ENCODE peak calls at places on chromosome 10, in ten cellular contexts. G, V, I, Z, M, K, P, Q, X and W are unnamed samples.

GRCh38 chr10:77116904-77117303 is 520.7 kb downstream of the KCNMA1 start:
- DNase-seq in G (no peak), V (no peak), I (no peak), Z (no peak), M (peak), K (no peak), P (no peak), Q (no peak), X (no peak), W (no peak)

GRCh38 chr10:52215745-52216361 is 98.2 kb upstream of the DKK1 start:
- DNase-seq in G (peak), V (peak), I (peak), Z (no peak), M (peak), K (peak), P (peak), Q (peak), X (no peak), W (no peak)

GRCh38 chr10:47027108-47027811 is 116.0 kb downstream of the PTPN20 start:
- DNase-seq in G (peak), V (no peak), I (no peak), Z (peak), M (no peak), K (no peak), P (peak), Q (no peak), X (no peak), W (peak)

GRCh38 chr10:3417096-3417495 is 244.5 kb upstream of the PITRM1 start:
- DNase-seq in G (no peak), V (no peak), I (no peak), Z (no peak), M (no peak), K (no peak), P (no peak), Q (no peak), X (no peak), W (no peak)

GRCh38 chr10:102796407-102797176 is 40.6 kb downstream of the CYP17A1 start:
- DNase-seq in G (peak), V (no peak), I (peak), Z (no peak), M (peak), K (no peak), P (peak), Q (no peak), X (peak), W (peak)

GRCh38 chr10:94065787-94066186 is 72.1 kb downstream of the PLCE1 start:
- DNase-seq in G (no peak), V (no peak), I (no peak), Z (no peak), M (no peak), K (no peak), P (no peak), Q (no peak), X (no peak), W (no peak)

GRCh38 chr10:54194768-54195167 is 606.3 kb downstream of the PCDH15 start:
- DNase-seq in G (no peak), V (no peak), I (peak), Z (no peak), M (no peak), K (no peak), P (no peak), Q (no peak), X (no peak), W (no peak)

GRCh38 chr10:13865758-13866491 is 279.2 kb downstream of the PRPF18 start:
- DNase-seq in G (no peak), V (no peak), I (no peak), Z (no peak), M (peak), K (peak), P (peak), Q (no peak), X (no peak), W (no peak)

GRCh38 chr10:109886788-109887155 is 36.5 kb downstream of the XPNPEP1 start:
- DNase-seq in G (no peak), V (no peak), I (no peak), Z (no peak), M (no peak), K (no peak), P (no peak), Q (no peak), X (no peak), W (no peak)

GRCh38 chr10:103676851-103677417 is 178.4 kb downstream of the SH3PXD2A start:
- DNase-seq in G (no peak), V (no peak), I (no peak), Z (no peak), M (peak), K (no peak), P (peak), Q (no peak), X (no peak), W (no peak)

GRCh38 chr10:3353235-3353634 is 180.7 kb upstream of the PITRM1 start:
- DNase-seq in G (no peak), V (no peak), I (no peak), Z (no peak), M (no peak), K (no peak), P (no peak), Q (no peak), X (no peak), W (no peak)

GRCh38 chr10:26540601-26541000 is 102.5 kb downstream of the APBB1IP start:
- DNase-seq in G (no peak), V (no peak), I (peak), Z (no peak), M (no peak), K (peak), P (no peak), Q (no peak), X (no peak), W (no peak)

GRCh38 chr10:12534824-12535223 is 185.5 kb downstream of the CAMK1D start:
- DNase-seq in G (no peak), V (no peak), I (no peak), Z (no peak), M (peak), K (no peak), P (no peak), Q (peak), X (no peak), W (no peak)

GRCh38 chr10:77165445-77166316 is 471.9 kb downstream of the KCNMA1 start:
- DNase-seq in G (peak), V (peak), I (peak), Z (peak), M (peak), K (peak), P (peak), Q (peak), X (no peak), W (no peak)

GRCh38 chr10:114544045-114544659 is 113.9 kb downstream of the ABLIM1 start:
- DNase-seq in G (no peak), V (no peak), I (peak), Z (no peak), M (no peak), K (no peak), P (no peak), Q (no peak), X (no peak), W (peak)

GRCh38 chr10:3775671-3776551 is 9.1 kb downstream of the KLF6 start:
- DNase-seq in G (no peak), V (no peak), I (no peak), Z (peak), M (peak), K (peak), P (no peak), Q (no peak), X (peak), W (no peak)

GRCh38 chr10:98041352-98042043 is 11.1 kb upstream of the CRTAC1 start:
- DNase-seq in G (peak), V (peak), I (peak), Z (peak), M (peak), K (peak), P (peak), Q (peak), X (no peak), W (no peak)

GRCh38 chr10:43076311-43076875 is 476 bp upstream of the RET start:
- DNase-seq in G (no peak), V (peak), I (no peak), Z (peak), M (no peak), K (peak), P (no peak), Q (peak), X (no peak), W (no peak)

GRCh38 chr10:2920638-2921037 is 146.7 kb upstream of the PFKP start:
- DNase-seq in G (no peak), V (no peak), I (no peak), Z (no peak), M (no peak), K (no peak), P (no peak), Q (no peak), X (no peak), W (no peak)

GRCh38 chr10:60155945-60156683 is 233.6 kb downstream of the ANK3 start:
- DNase-seq in G (peak), V (no peak), I (no peak), Z (no peak), M (no peak), K (no peak), P (peak), Q (no peak), X (no peak), W (no peak)

GRCh38 chr10:75399461-75400162 is 2.0 kb downstream of the ZNF503 start:
- DNase-seq in G (peak), V (peak), I (peak), Z (peak), M (peak), K (peak), P (peak), Q (peak), X (peak), W (no peak)

GRCh38 chr10:11682267-11682683 is 59.9 kb upstream of the ECHDC3 start:
- DNase-seq in G (no peak), V (no peak), I (no peak), Z (no peak), M (no peak), K (no peak), P (no peak), Q (no peak), X (no peak), W (no peak)

GRCh38 chr10:106957825-106958581 is 206.5 kb downstream of the SORCS1 start:
- DNase-seq in G (no peak), V (no peak), I (peak), Z (no peak), M (no peak), K (peak), P (no peak), Q (no peak), X (no peak), W (no peak)

GRCh38 chr10:98301664-98302319 is 33.8 kb upstream of the LOXL4 start:
- DNase-seq in G (no peak), V (no peak), I (no peak), Z (no peak), M (no peak), K (peak), P (no peak), Q (no peak), X (no peak), W (no peak)

GRCh38 chr10:69635428-69636272 is 5.6 kb downstream of the FAM241B start:
- DNase-seq in G (no peak), V (no peak), I (no peak), Z (no peak), M (no peak), K (no peak), P (no peak), Q (no peak), X (no peak), W (no peak)

GRCh38 chr10:49594594-49594993 is 15.5 kb upstream of the SLC18A3 start:
- DNase-seq in G (peak), V (peak), I (peak), Z (peak), M (peak), K (peak), P (no peak), Q (peak), X (no peak), W (no peak)

GRCh38 chr10:101032637-101033201 is 1.7 kb downstream of the SFXN3 start:
- DNase-seq in G (peak), V (no peak), I (no peak), Z (no peak), M (peak), K (no peak), P (peak), Q (peak), X (peak), W (no peak)

GRCh38 chr10:73857446-73857845 is 16.9 kb downstream of the CAMK2G start:
- DNase-seq in G (no peak), V (no peak), I (peak), Z (no peak), M (peak), K (no peak), P (no peak), Q (no peak), X (no peak), W (no peak)

GRCh38 chr10:122786269-122786668 is 59.4 kb downstream of the CUZD1 start:
- DNase-seq in G (no peak), V (peak), I (peak), Z (peak), M (peak), K (peak), P (no peak), Q (no peak), X (no peak), W (no peak)

GRCh38 chr10:77459905-77460304 is 177.7 kb downstream of the KCNMA1 start:
- DNase-seq in G (no peak), V (no peak), I (no peak), Z (no peak), M (no peak), K (no peak), P (no peak), Q (no peak), X (no peak), W (no peak)

GRCh38 chr10:79135790-79136189 is 67.0 kb downstream of the ZMIZ1 start:
- DNase-seq in G (no peak), V (no peak), I (no peak), Z (no peak), M (no peak), K (no peak), P (no peak), Q (no peak), X (no peak), W (no peak)

GRCh38 chr10:31157125-31157983 is 125.7 kb upstream of the ZNF438 start:
- DNase-seq in G (peak), V (no peak), I (no peak), Z (no peak), M (peak), K (no peak), P (peak), Q (no peak), X (no peak), W (no peak)

GRCh38 chr10:26699631-26700030 is 2.1 kb downstream of the PDSS1 start:
- DNase-seq in G (no peak), V (no peak), I (no peak), Z (no peak), M (no peak), K (no peak), P (no peak), Q (no peak), X (no peak), W (no peak)

GRCh38 chr10:104342941-104343411 is 4.7 kb upstream of the ITPRIP start:
- DNase-seq in G (no peak), V (no peak), I (no peak), Z (no peak), M (peak), K (no peak), P (no peak), Q (no peak), X (no peak), W (no peak)

GRCh38 chr10:31145986-31146385 is 114.3 kb upstream of the ZNF438 start:
- DNase-seq in G (no peak), V (no peak), I (no peak), Z (no peak), M (no peak), K (no peak), P (no peak), Q (no peak), X (no peak), W (no peak)

GRCh38 chr10:287814-288213 is 152.6 kb downstream of the ZMYND11 start:
- DNase-seq in G (no peak), V (no peak), I (no peak), Z (peak), M (no peak), K (peak), P (no peak), Q (no peak), X (no peak), W (no peak)

GRCh38 chr10:78706256-78706655 is 362.5 kb upstream of the ZMIZ1 start:
- DNase-seq in G (no peak), V (no peak), I (no peak), Z (no peak), M (peak), K (no peak), P (no peak), Q (no peak), X (no peak), W (no peak)

GRCh38 chr10:48251152-48251524 is 23.4 kb downstream of the FRMPD2 start:
- DNase-seq in G (no peak), V (no peak), I (no peak), Z (no peak), M (no peak), K (no peak), P (no peak), Q (no peak), X (no peak), W (no peak)

DNA sequence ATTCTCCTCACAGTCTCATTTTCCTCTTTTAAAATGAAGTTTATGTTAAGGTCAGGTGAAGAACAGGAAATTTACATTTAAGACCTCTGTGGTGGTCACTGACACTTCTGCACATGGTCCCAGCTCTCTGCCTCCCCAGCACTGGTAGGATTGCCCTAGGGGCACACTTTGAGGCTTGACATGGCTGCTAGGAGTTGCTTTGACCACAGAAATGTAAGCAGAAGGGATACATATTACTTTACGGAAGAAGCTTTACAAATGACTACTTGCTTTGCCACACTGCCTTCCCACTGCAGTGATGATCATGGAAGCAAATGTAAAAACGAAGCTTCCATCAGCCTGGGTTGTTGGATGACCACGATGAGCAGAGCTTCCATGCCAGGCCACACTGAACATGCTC is 53.1 kb upstream of the RSU1 start:
- DNase-seq in G (no peak), V (no peak), I (no peak), Z (no peak), M (no peak), K (no peak), P (no peak), Q (no peak), X (no peak), W (no peak)
- TF ChIP-seq CTCF in G (no peak), V (no peak), I (no peak), Z (no peak), M (no peak), K (no peak), P (no peak), Q (no peak), X (no peak), W (no peak)

GRCh38 chr10:44393834-44394547 is 9.1 kb upstream of the CXCL12 start:
- DNase-seq in G (no peak), V (no peak), I (no peak), Z (no peak), M (no peak), K (no peak), P (no peak), Q (no peak), X (no peak), W (no peak)

GRCh38 chr10:44395396-44395795 is 10.5 kb upstream of the CXCL12 start:
- DNase-seq in G (no peak), V (no peak), I (no peak), Z (no peak), M (no peak), K (no peak), P (no peak), Q (no peak), X (no peak), W (no peak)

GRCh38 chr10:44395902-44396670 is 11.2 kb upstream of the CXCL12 start:
- DNase-seq in G (no peak), V (no peak), I (no peak), Z (no peak), M (no peak), K (no peak), P (no peak), Q (no peak), X (no peak), W (no peak)

GRCh38 chr10:44393051-44393630 is 8.2 kb upstream of the CXCL12 start:
- DNase-seq in G (no peak), V (peak), I (no peak), Z (no peak), M (no peak), K (no peak), P (no peak), Q (no peak), X (no peak), W (no peak)

DNA sequence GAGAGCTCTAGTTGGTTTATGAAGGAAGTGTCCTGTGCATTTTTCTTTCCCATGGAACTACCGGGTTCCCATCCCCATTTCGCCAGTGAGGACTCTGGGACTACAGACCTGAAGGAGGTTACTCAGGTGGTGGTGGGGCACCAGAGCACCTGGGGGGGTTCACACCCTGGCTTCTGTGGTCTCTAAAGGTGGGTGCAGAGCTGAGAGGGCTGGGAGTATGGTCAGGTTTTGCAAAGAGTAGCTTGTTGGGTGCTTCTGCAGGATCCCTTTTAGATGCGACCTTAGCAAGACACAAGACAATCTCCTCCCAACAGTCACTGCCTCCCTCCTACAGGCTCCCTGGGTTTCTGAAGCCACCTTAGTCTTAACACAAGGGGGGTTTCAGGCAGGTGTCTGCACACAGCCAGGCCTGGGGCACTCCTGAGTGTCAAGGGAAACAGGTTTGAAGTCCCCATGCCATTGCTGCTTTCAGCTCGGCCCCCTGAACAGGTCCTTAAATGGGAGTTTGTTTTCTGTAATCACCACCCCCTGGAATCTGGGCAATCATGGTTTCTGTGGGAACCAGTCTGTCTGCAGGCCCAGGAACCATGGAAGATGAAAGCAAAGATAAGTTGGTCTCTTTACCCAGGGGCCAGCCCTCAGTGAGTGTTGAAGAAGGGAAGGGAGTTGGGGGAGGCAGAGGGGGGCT is 9.9 kb upstream of the CXCL12 start:
- DNase-seq in G (no peak), V (no peak), I (no peak), Z (no peak), M (no peak), K (no peak), P (no peak), Q (no peak), X (no peak), W (no peak)
- TF ChIP-seq CTCF in G (no peak), V (no peak), I (no peak), Z (no peak), M (no peak), K (no peak), P (no peak), Q (no peak), X (no peak), W (no peak)

DNA sequence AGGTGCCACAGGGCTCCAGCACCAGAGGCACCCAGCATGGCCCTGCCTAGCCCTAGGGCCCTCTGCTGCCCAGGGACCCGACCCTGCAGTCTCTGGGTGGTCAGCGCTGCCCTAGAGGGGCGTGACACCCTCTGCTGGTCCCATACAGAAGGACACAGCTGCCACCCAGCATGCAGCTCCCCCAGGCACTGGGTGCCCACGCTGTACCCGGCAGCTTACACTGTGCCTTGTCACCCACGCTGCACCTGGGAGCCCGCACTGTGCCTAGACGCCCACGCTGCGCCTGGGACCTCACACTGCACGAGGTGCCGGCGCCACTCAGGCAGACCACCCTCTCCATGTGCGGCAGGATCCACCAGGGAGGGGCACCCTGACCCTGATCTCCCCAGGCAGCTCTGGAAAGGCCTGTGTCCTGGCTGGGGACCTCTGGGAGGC is 55.2 kb downstream of the PWWP2B start:
- DNase-seq in G (peak), V (peak), I (peak), Z (no peak), M (no peak), K (no peak), P (no peak), Q (no peak), X (no peak), W (no peak)
- TF ChIP-seq CTCF in G (peak), V (peak), I (no peak), Z (no peak), M (no peak), K (no peak), P (peak), Q (no peak), X (no peak), W (no peak)

DNA sequence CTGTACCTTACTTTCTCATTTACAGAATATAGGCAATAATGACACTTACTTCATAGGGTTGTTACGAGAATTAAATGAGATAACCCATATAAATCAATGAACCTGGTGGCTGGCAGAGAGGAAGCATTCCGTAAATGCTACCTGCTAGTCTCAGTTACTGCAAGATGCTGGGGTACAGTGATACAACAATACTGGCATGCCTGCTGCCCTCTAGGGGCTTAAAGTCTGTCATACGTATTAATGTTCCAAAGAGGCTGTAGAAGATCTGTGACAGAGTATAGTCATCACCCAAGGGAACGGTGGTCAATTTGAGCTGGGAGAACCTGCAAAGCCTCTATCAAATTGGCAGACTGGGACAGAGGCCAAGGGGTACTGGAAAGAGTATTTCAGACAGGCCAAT is 421.5 kb downstream of the GPAM start:
- DNase-seq in G (no peak), V (no peak), I (no peak), Z (peak), M (no peak), K (peak), P (no peak), Q (no peak), X (no peak), W (no peak)
- TF ChIP-seq CTCF in G (no peak), V (no peak), I (no peak), Z (no peak), M (no peak), K (peak), P (no peak), Q (no peak), X (no peak), W (no peak)